ENCODE peak calls at places on chromosomes 11 and 22, in eight cellular contexts. One of them, this sample, is unnamed.

GRCh38 chr11:75165721-75166120 is 14.8 kb downstream of the SLCO2B1 start:
- DNase-seq in A549: no peak
- DNase-seq in neural progenitor cell: no peak
- DNase-seq in GM23248: no peak
- DNase-seq in aorta: peak; percentile 16
- DNase-seq in small intestine: no peak
- DNase-seq in CD4-positive, alpha-beta memory T cell: no peak
- DNase-seq in stomach: no peak
- DNase-seq in this sample: no peak

GRCh38 chr22:24683671-24684070 is 80.7 kb downstream of the GGT1 start:
- DNase-seq in A549: no peak
- DNase-seq in neural progenitor cell: no peak
- DNase-seq in GM23248: peak; percentile 63
- DNase-seq in aorta: no peak
- DNase-seq in small intestine: peak; percentile 74
- DNase-seq in CD4-positive, alpha-beta memory T cell: no peak
- DNase-seq in stomach: no peak
- DNase-seq in this sample: no peak

GRCh38 chr11:71395774-71396173 is 52.4 kb downstream of the DHCR7 start:
- DNase-seq in A549: no peak
- DNase-seq in neural progenitor cell: no peak
- DNase-seq in GM23248: no peak
- DNase-seq in aorta: no peak
- DNase-seq in small intestine: no peak
- DNase-seq in CD4-positive, alpha-beta memory T cell: no peak
- DNase-seq in stomach: no peak
- DNase-seq in this sample: no peak

GRCh38 chr22:19718255-19719054 is 4.2 kb downstream of the SEPTIN5 start:
- DNase-seq in A549: no peak
- DNase-seq in neural progenitor cell: no peak
- DNase-seq in GM23248: peak; percentile 37
- DNase-seq in aorta: no peak
- DNase-seq in small intestine: no peak
- DNase-seq in CD4-positive, alpha-beta memory T cell: no peak
- DNase-seq in stomach: no peak
- DNase-seq in this sample: no peak

GRCh38 chr11:108135845-108136599 is 14.7 kb downstream of the ACAT1 start:
- DNase-seq in A549: peak; percentile 8
- DNase-seq in neural progenitor cell: no peak
- DNase-seq in GM23248: peak; percentile 56
- DNase-seq in aorta: no peak
- DNase-seq in small intestine: peak; percentile 10
- DNase-seq in CD4-positive, alpha-beta memory T cell: no peak
- DNase-seq in stomach: no peak
- DNase-seq in this sample: no peak

GRCh38 chr11:59630493-59630892 is 14.9 kb upstream of the OSBP start:
- DNase-seq in A549: no peak
- DNase-seq in neural progenitor cell: no peak
- DNase-seq in GM23248: no peak
- DNase-seq in aorta: no peak
- DNase-seq in small intestine: no peak
- DNase-seq in CD4-positive, alpha-beta memory T cell: no peak
- DNase-seq in stomach: no peak
- DNase-seq in this sample: no peak

GRCh38 chr11:19711911-19712280 is 741 bp upstream of the NAV2 start:
- DNase-seq in A549: no peak
- DNase-seq in neural progenitor cell: peak; percentile 72
- DNase-seq in GM23248: peak; percentile 62
- DNase-seq in aorta: peak; percentile 61
- DNase-seq in small intestine: peak; percentile 5
- DNase-seq in CD4-positive, alpha-beta memory T cell: no peak
- DNase-seq in stomach: no peak
- DNase-seq in this sample: peak; percentile 57

GRCh38 chr11:9639099-9639498 is 24.8 kb upstream of the SWAP70 start:
- DNase-seq in A549: no peak
- DNase-seq in neural progenitor cell: no peak
- DNase-seq in GM23248: no peak
- DNase-seq in aorta: no peak
- DNase-seq in small intestine: peak; percentile 84
- DNase-seq in CD4-positive, alpha-beta memory T cell: no peak
- DNase-seq in stomach: peak; percentile 26
- DNase-seq in this sample: peak; percentile 15

GRCh38 chr11:130874396-130874795 is 41.9 kb downstream of the SNX19 start:
- DNase-seq in A549: no peak
- DNase-seq in neural progenitor cell: no peak
- DNase-seq in GM23248: peak; percentile 73
- DNase-seq in aorta: no peak
- DNase-seq in small intestine: no peak
- DNase-seq in CD4-positive, alpha-beta memory T cell: no peak
- DNase-seq in stomach: no peak
- DNase-seq in this sample: no peak

GRCh38 chr11:2175659-2176058 is 4.0 kb upstream of the TH start:
- DNase-seq in A549: no peak
- DNase-seq in neural progenitor cell: no peak
- DNase-seq in GM23248: peak; percentile 84
- DNase-seq in aorta: no peak
- DNase-seq in small intestine: no peak
- DNase-seq in CD4-positive, alpha-beta memory T cell: no peak
- DNase-seq in stomach: no peak
- DNase-seq in this sample: peak; percentile 18

GRCh38 chr11:65290448-65291165 is 24.1 kb upstream of the CDC42EP2 start:
- DNase-seq in A549: peak; percentile 49
- DNase-seq in neural progenitor cell: no peak
- DNase-seq in GM23248: peak; percentile 98
- DNase-seq in aorta: peak; percentile 94
- DNase-seq in small intestine: no peak
- DNase-seq in CD4-positive, alpha-beta memory T cell: no peak
- DNase-seq in stomach: peak; percentile 77
- DNase-seq in this sample: peak; percentile 94

GRCh38 chr22:32830473-32830872 is 29.0 kb downstream of the TIMP3 start:
- DNase-seq in A549: no peak
- DNase-seq in neural progenitor cell: peak; percentile 62
- DNase-seq in GM23248: no peak
- DNase-seq in aorta: no peak
- DNase-seq in small intestine: no peak
- DNase-seq in CD4-positive, alpha-beta memory T cell: no peak
- DNase-seq in stomach: no peak
- DNase-seq in this sample: peak; percentile 67

GRCh38 chr22:45997775-45998637 is 21.0 kb upstream of the WNT7B start:
- DNase-seq in A549: no peak
- DNase-seq in neural progenitor cell: no peak
- DNase-seq in GM23248: peak; percentile 79
- DNase-seq in aorta: no peak
- DNase-seq in small intestine: no peak
- DNase-seq in CD4-positive, alpha-beta memory T cell: no peak
- DNase-seq in stomach: no peak
- DNase-seq in this sample: no peak

GRCh38 chr11:35549787-35550186 is 24.4 kb upstream of the PAMR1 start:
- DNase-seq in A549: peak; percentile 16
- DNase-seq in neural progenitor cell: peak; percentile 34
- DNase-seq in GM23248: peak; percentile 97
- DNase-seq in aorta: no peak
- DNase-seq in small intestine: no peak
- DNase-seq in CD4-positive, alpha-beta memory T cell: no peak
- DNase-seq in stomach: no peak
- DNase-seq in this sample: peak; percentile 77

GRCh38 chr11:45204761-45205160 is 58.3 kb downstream of the PRDM11 start:
- DNase-seq in A549: no peak
- DNase-seq in neural progenitor cell: peak; percentile 55
- DNase-seq in GM23248: no peak
- DNase-seq in aorta: no peak
- DNase-seq in small intestine: no peak
- DNase-seq in CD4-positive, alpha-beta memory T cell: no peak
- DNase-seq in stomach: no peak
- DNase-seq in this sample: no peak

GRCh38 chr11:2157294-2158040 is 3.5 kb downstream of the INS start:
- DNase-seq in A549: no peak
- DNase-seq in neural progenitor cell: no peak
- DNase-seq in GM23248: no peak
- DNase-seq in aorta: no peak
- DNase-seq in small intestine: no peak
- DNase-seq in CD4-positive, alpha-beta memory T cell: no peak
- DNase-seq in stomach: no peak
- DNase-seq in this sample: no peak

GRCh38 chr22:48098936-48099245 is 1336.4 kb downstream of the TBC1D22A start:
- DNase-seq in A549: no peak
- DNase-seq in neural progenitor cell: no peak
- DNase-seq in GM23248: no peak
- DNase-seq in aorta: no peak
- DNase-seq in small intestine: no peak
- DNase-seq in CD4-positive, alpha-beta memory T cell: no peak
- DNase-seq in stomach: no peak
- DNase-seq in this sample: no peak

GRCh38 chr11:57305523-57305922 is 19.2 kb downstream of the TNKS1BP1 start:
- DNase-seq in A549: no peak
- DNase-seq in neural progenitor cell: no peak
- DNase-seq in GM23248: no peak
- DNase-seq in aorta: no peak
- DNase-seq in small intestine: no peak
- DNase-seq in CD4-positive, alpha-beta memory T cell: no peak
- DNase-seq in stomach: no peak
- DNase-seq in this sample: no peak
- H3K4me1 ChIP-seq in A549: peaks cover 42% of the 10 kb centered on the region
- H3K4me1 ChIP-seq in neural progenitor cell: no peaks in the 10 kb centered on the region
- H3K4me1 ChIP-seq in GM23248: peaks cover 45% of the 10 kb centered on the region
- H3K4me1 ChIP-seq in aorta: no peaks in the 10 kb centered on the region
- H3K4me1 ChIP-seq in small intestine: peaks cover 1% of the 10 kb centered on the region
- H3K4me1 ChIP-seq in CD4-positive, alpha-beta memory T cell: no peaks in the 10 kb centered on the region
- H3K4me1 ChIP-seq in stomach: peaks cover 72% of the 10 kb centered on the region
- H3K4me1 ChIP-seq in this sample: peaks cover 67% of the 10 kb centered on the region

DNA sequence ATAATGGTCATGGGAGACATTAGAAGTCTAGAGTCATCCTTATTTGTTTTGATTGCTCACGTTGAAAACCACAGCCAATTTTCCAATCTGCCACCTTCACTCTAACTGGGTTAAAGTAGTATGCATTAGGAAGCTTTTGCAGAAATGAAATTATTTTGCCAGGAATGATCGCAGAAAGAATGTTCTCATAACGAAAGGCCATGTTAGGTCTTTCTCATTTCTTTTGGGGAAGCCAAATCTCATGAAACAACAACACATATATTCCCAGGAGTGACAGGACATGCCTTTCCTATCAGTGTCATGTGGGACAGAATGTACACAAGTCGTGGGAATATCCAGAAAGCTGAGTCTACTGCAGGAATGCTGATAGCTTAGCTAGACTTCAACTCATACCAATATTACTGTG is 386.3 kb downstream of the AASDHPPT start:
- DNase-seq in A549: no peak
- DNase-seq in neural progenitor cell: no peak
- DNase-seq in GM23248: no peak
- DNase-seq in aorta: no peak
- DNase-seq in small intestine: no peak
- DNase-seq in CD4-positive, alpha-beta memory T cell: no peak
- DNase-seq in stomach: no peak
- DNase-seq in this sample: no peak
- H3K27ac ChIP-seq in A549: peak overlapping the region; percentile 65
- H3K27ac ChIP-seq in neural progenitor cell: no peak overlapping the region
- H3K27ac ChIP-seq in GM23248: no peak overlapping the region
- H3K27ac ChIP-seq in aorta: no peak overlapping the region
- H3K27ac ChIP-seq in small intestine: no peak overlapping the region
- H3K27ac ChIP-seq in CD4-positive, alpha-beta memory T cell: no peak overlapping the region
- H3K27ac ChIP-seq in stomach: no peak overlapping the region
- H3K27ac ChIP-seq in this sample: no peak overlapping the region

DNA sequence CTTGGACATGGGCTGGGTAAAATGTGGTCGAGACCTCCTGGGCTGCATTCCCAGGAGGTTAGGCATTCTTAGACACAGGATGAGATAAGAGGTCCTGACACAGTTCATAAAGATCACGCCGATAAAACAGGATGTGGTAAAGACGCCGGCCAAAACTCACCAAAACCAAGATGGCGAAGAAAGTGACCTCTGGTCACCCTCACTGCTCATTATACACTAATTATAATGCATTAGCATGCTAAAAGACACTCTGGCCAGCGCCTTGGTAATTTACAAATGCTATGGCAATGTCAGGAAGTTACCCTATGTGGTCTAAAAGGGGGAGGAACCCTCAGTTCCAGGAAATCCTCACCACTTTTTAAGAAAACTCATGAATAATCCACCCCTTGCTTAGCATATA is 983.3 kb downstream of the OPCML start:
- DNase-seq in A549: no peak
- DNase-seq in neural progenitor cell: no peak
- DNase-seq in GM23248: no peak
- DNase-seq in aorta: no peak
- DNase-seq in small intestine: no peak
- DNase-seq in CD4-positive, alpha-beta memory T cell: no peak
- DNase-seq in stomach: no peak
- DNase-seq in this sample: no peak
- H3K4me1 ChIP-seq in A549: no peaks in the 10 kb centered on the region
- H3K4me1 ChIP-seq in neural progenitor cell: no peaks in the 10 kb centered on the region
- H3K4me1 ChIP-seq in GM23248: no peaks in the 10 kb centered on the region
- H3K4me1 ChIP-seq in aorta: no peaks in the 10 kb centered on the region
- H3K4me1 ChIP-seq in small intestine: no peaks in the 10 kb centered on the region
- H3K4me1 ChIP-seq in CD4-positive, alpha-beta memory T cell: no peaks in the 10 kb centered on the region
- H3K4me1 ChIP-seq in stomach: no peaks in the 10 kb centered on the region
- H3K4me1 ChIP-seq in this sample: no peaks in the 10 kb centered on the region

GRCh38 chr11:26720003-26720402 is 1.9 kb downstream of the SLC5A12 start:
- DNase-seq in A549: no peak
- DNase-seq in neural progenitor cell: no peak
- DNase-seq in GM23248: no peak
- DNase-seq in aorta: no peak
- DNase-seq in small intestine: peak; percentile 37
- DNase-seq in CD4-positive, alpha-beta memory T cell: no peak
- DNase-seq in stomach: no peak
- DNase-seq in this sample: no peak

GRCh38 chr11:26721967-26722366 is at the start of gene SLC5A12:
- DNase-seq in A549: no peak
- DNase-seq in neural progenitor cell: no peak
- DNase-seq in GM23248: no peak
- DNase-seq in aorta: no peak
- DNase-seq in small intestine: peak; percentile 44
- DNase-seq in CD4-positive, alpha-beta memory T cell: no peak
- DNase-seq in stomach: no peak
- DNase-seq in this sample: no peak

GRCh38 chr11:26719289-26719688 is 2.6 kb downstream of the SLC5A12 start:
- DNase-seq in A549: no peak
- DNase-seq in neural progenitor cell: peak; percentile 4
- DNase-seq in GM23248: no peak
- DNase-seq in aorta: no peak
- DNase-seq in small intestine: no peak
- DNase-seq in CD4-positive, alpha-beta memory T cell: no peak
- DNase-seq in stomach: no peak
- DNase-seq in this sample: no peak

GRCh38 chr11:26715133-26715532 is 6.7 kb downstream of the SLC5A12 start:
- DNase-seq in A549: no peak
- DNase-seq in neural progenitor cell: no peak
- DNase-seq in GM23248: no peak
- DNase-seq in aorta: no peak
- DNase-seq in small intestine: peak; percentile 88
- DNase-seq in CD4-positive, alpha-beta memory T cell: no peak
- DNase-seq in stomach: no peak
- DNase-seq in this sample: no peak

DNA sequence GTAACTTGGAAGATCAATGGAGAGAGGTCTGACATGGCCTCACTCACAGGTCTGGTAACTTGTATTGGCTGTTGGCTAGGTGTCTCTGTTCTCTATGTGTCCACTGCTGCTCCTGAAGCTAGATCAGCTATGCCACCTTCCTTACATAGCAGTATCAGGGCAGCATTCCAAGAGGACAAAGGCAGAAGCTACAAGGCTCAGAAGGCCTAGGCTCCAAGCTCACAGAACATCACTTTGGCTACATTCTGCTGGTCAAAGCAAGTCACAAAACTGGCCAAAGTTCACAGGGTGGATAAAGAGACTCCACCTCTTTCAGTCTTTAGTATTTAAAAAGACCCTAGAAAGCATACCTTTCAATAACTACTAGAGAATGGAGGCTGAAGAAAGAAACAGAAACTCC is 4.1 kb downstream of the SLC5A12 start:
- DNase-seq in A549: no peak
- DNase-seq in neural progenitor cell: no peak
- DNase-seq in GM23248: no peak
- DNase-seq in aorta: no peak
- DNase-seq in small intestine: peak; percentile 79
- DNase-seq in CD4-positive, alpha-beta memory T cell: no peak
- DNase-seq in stomach: no peak
- DNase-seq in this sample: no peak
- H3K27ac ChIP-seq in A549: no peak overlapping the region
- H3K27ac ChIP-seq in neural progenitor cell: no peak overlapping the region
- H3K27ac ChIP-seq in GM23248: no peak overlapping the region
- H3K27ac ChIP-seq in aorta: no peak overlapping the region
- H3K27ac ChIP-seq in small intestine: no peak overlapping the region
- H3K27ac ChIP-seq in CD4-positive, alpha-beta memory T cell: no peak overlapping the region
- H3K27ac ChIP-seq in stomach: no peak overlapping the region
- H3K27ac ChIP-seq in this sample: no peak overlapping the region